ENCODE peak calls at places on chromosomes 16 and 17, in five cellular contexts. Z is stomach; D is CD8-positive, alpha-beta T cell; M is heart left ventricle; N is ovary. G is an unnamed sample. For H3K36me3, the result is how much of the 10 kb centered on the place peaks cover.

GRCh38 chr17:48605991-48606891 is 1.5 kb upstream of the HOXB6 start:
- DNase-seq in Z (no peak), D (no peak), M (no peak), N (no peak), G (no peak)

GRCh38 chr16:5187402-5187952 is 89.9 kb upstream of the EEF2KMT start:
- DNase-seq in Z (no peak), D (no peak), M (no peak), N (no peak), G (no peak)

GRCh38 chr16:14510939-14511797 is 118.9 kb downstream of the PARN start:
- DNase-seq in Z (no peak), D (no peak), M (no peak), N (no peak), G (no peak)

GRCh38 chr17:75102385-75102821 is 7.4 kb upstream of the ARMC7 start:
- DNase-seq in Z (no peak), D (no peak), M (no peak), N (no peak), G (peak)

GRCh38 chr17:2723997-2724782 is 12.6 kb upstream of the CLUH start:
- DNase-seq in Z (no peak), D (no peak), M (no peak), N (no peak), G (peak)

GRCh38 chr16:66387817-66388332 is 21.4 kb downstream of the CDH5 start:
- DNase-seq in Z (peak), D (no peak), M (no peak), N (no peak), G (no peak)

GRCh38 chr17:42982266-42982665 is 1.9 kb downstream of the RUNDC1 start:
- DNase-seq in Z (no peak), D (no peak), M (no peak), N (no peak), G (no peak)

GRCh38 chr16:78437352-78437968 is 338.0 kb downstream of the WWOX start:
- DNase-seq in Z (peak), D (no peak), M (peak), N (peak), G (peak)

GRCh38 chr16:87180069-87180468 is 137.1 kb downstream of the C16orf95 start:
- DNase-seq in Z (no peak), D (no peak), M (no peak), N (no peak), G (no peak)

GRCh38 chr16:85428168-85428898 is 184.8 kb upstream of the GSE1 start:
- DNase-seq in Z (peak), D (peak), M (no peak), N (peak), G (peak)

GRCh38 chr16:78503501-78504110 is 404.2 kb downstream of the WWOX start:
- DNase-seq in Z (peak), D (no peak), M (peak), N (peak), G (peak)

GRCh38 chr16:12927591-12927990 is 26.2 kb downstream of the SHISA9 start:
- DNase-seq in Z (no peak), D (no peak), M (no peak), N (no peak), G (no peak)

GRCh38 chr17:15092762-15093161 is 172.4 kb downstream of the PMP22 start:
- DNase-seq in Z (no peak), D (no peak), M (no peak), N (no peak), G (no peak)

GRCh38 chr17:79127534-79128135 is 53.0 kb downstream of the ENGASE start:
- DNase-seq in Z (no peak), D (no peak), M (no peak), N (no peak), G (no peak)

GRCh38 chr17:42704495-42705494 is 22.5 kb downstream of the CNTNAP1 start:
- DNase-seq in Z (no peak), D (no peak), M (no peak), N (no peak), G (no peak)

GRCh38 chr17:81493198-81494038 is 19.2 kb downstream of the ACTG1 start:
- DNase-seq in Z (no peak), D (no peak), M (no peak), N (no peak), G (no peak)

GRCh38 chr16:5873221-5873620 is 775.6 kb upstream of the EEF2KMT start:
- DNase-seq in Z (no peak), D (no peak), M (no peak), N (no peak), G (no peak)

GRCh38 chr17:62126292-62126691 is 61.2 kb upstream of the MED13 start:
- DNase-seq in Z (no peak), D (no peak), M (no peak), N (no peak), G (no peak)

GRCh38 chr17:12227547-12227946 is 206.9 kb downstream of the MAP2K4 start:
- DNase-seq in Z (no peak), D (no peak), M (no peak), N (no peak), G (no peak)

GRCh38 chr17:76558210-76559095 is 18.6 kb downstream of the PRCD start:
- DNase-seq in Z (no peak), D (no peak), M (no peak), N (no peak), G (no peak)

GRCh38 chr17:77546772-77547201 is 406.0 kb downstream of the SEC14L1 start:
- DNase-seq in Z (no peak), D (no peak), M (no peak), N (no peak), G (peak)

GRCh38 chr16:52068447-52069074 is 478.4 kb downstream of the TOX3 start:
- DNase-seq in Z (peak), D (no peak), M (no peak), N (no peak), G (peak)

GRCh38 chr17:7019839-7020519 is 2.9 kb upstream of the BCL6B start:
- DNase-seq in Z (peak), D (no peak), M (peak), N (peak), G (peak)

GRCh38 chr16:64586756-64587155 is 535.1 kb downstream of the CDH11 start:
- DNase-seq in Z (no peak), D (no peak), M (no peak), N (no peak), G (no peak)

GRCh38 chr17:17545031-17545820 is 46.3 kb downstream of the PEMT start:
- DNase-seq in Z (no peak), D (no peak), M (no peak), N (no peak), G (no peak)

GRCh38 chr17:77287432-77288068 is 146.8 kb downstream of the SEC14L1 start:
- DNase-seq in Z (peak), D (no peak), M (peak), N (no peak), G (peak)

GRCh38 chr16:66462912-66463311 is 35.8 kb downstream of the BEAN1 start:
- DNase-seq in Z (no peak), D (no peak), M (no peak), N (no peak), G (no peak)

GRCh38 chr17:82320140-82320840 is 2.9 kb upstream of the CD7 start:
- DNase-seq in Z (no peak), D (no peak), M (no peak), N (no peak), G (no peak)

GRCh38 chr16:69732101-69732500 is 5.7 kb upstream of the NQO1 start:
- DNase-seq in Z (no peak), D (no peak), M (no peak), N (no peak), G (peak)

GRCh38 chr16:75566889-75567255 is 693 bp downstream of the GABARAPL2 start:
- DNase-seq in Z (no peak), D (no peak), M (peak), N (no peak), G (no peak)

GRCh38 chr16:11361751-11362742 is 16.8 kb downstream of the RMI2 start:
- DNase-seq in Z (no peak), D (no peak), M (no peak), N (no peak), G (no peak)

GRCh38 chr16:30875881-30876791 is 17.7 kb downstream of the BCL7C start:
- DNase-seq in Z (no peak), D (no peak), M (no peak), N (no peak), G (no peak)

DNA sequence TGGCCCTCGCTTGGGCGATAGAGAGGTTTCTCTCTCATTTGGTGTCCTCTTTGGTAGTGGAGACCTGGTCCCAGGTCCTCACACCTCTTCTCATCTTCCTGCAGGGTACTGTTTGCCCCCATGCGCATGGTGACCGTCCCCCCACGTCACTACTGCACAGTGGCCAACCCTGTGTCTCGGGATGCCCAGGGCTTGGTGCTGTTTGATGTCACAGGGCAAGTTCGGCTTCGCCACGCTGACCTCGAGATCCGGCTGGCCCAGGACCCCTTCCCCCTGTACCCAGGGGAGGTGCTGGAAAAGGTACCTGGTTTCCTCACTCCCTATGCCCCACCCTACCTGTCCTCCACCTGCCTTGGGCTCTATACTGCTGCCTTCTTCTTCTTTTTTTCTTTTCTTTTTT is 10.5 kb downstream of the MVP start:
- DNase-seq in Z (no peak), D (no peak), M (no peak), N (no peak), G (no peak)
- H3K36me3 ChIP-seq in Z (half or more), D (under half), M (half or more), N (under half), G (under half)

GRCh38 chr17:28724500-28725165 is 1.4 kb downstream of the TLCD1 start:
- DNase-seq in Z (no peak), D (no peak), M (no peak), N (no peak), G (peak)
- H3K36me3 ChIP-seq in Z (under half), D (under half), M (under half), N (under half), G (under half)

GRCh38 chr17:45035848-45036247 is 15.6 kb downstream of the DCAKD start:
- DNase-seq in Z (no peak), D (no peak), M (no peak), N (no peak), G (no peak)
- H3K36me3 ChIP-seq in Z (under half), D (under half), M (under half), N (under half), G (under half)

DNA sequence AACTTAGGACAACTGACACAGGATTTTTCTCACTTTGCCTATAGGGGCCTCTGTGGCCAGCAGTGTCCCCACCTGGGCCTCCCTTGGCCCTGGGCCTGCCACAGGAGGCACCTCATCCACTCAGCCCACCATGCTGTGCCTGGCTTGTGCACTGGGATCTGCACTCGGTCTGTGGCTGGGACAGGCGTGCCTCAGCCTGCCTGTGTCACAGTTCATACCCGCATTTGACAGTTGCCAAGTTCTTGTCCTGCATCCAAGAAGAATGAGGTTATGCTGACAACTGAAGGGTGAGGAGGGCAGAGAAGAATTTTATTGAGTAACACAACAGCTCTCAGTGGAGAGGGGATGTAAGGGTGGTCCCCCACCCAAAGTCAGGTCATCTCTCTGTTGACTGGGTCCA is 36.0 kb downstream of the ZFP90 start:
- DNase-seq in Z (no peak), D (no peak), M (no peak), N (no peak), G (no peak)
- H3K36me3 ChIP-seq in Z (under half), D (under half), M (under half), N (under half), G (under half)

GRCh38 chr16:19703218-19703617 is 14.8 kb downstream of the KNOP1 start:
- DNase-seq in Z (no peak), D (no peak), M (no peak), N (no peak), G (no peak)
- H3K36me3 ChIP-seq in Z (half or more), D (under half), M (half or more), N (under half), G (under half)

DNA sequence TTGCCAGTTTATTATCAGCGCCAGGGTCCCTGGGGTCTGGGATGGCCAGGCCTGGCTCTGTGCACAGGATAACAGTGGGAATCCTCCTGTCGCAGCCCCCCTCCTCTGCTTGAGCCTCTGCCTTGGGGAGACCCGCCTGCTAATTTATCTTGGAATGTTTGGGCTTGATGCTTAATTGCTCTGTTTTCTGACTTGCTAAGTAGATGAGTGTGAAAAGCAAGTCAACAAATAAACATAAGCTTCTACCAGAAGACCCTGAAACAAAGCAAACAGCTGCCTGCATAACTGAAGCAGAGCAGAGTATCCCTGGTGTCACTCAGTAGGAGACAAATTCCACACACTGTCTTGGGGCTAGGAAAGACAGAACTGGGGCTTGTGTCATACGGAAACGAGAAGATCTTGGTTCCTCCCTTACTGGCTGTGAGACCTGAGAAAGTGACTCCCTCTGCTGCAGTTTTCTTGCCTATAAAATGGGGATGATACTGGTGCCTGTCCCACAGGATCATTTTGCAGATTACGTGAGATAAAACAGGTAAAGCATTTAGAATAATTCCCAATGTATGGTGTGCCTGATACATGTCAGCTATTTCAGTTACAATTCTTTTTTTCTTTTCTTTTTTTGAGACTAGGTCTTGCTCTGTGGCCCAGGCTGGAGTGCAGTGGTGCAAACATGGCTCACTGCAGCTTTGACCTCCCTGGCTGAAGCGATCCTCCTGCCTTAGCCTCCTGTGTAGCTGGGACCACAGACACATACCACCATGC is 44.8 kb upstream of the IRX3 start:
- DNase-seq in Z (no peak), D (no peak), M (no peak), N (no peak), G (no peak)
- H3K36me3 ChIP-seq in Z (under half), D (under half), M (under half), N (under half), G (under half)

G was measured in mucosa of descending colon.